ENCODE peak calls at places on chromosome 17, in four cellular contexts. M is SJCRH30, O is dorsolateral prefrontal cortex, W is prostate gland. J is an unnamed sample.

GRCh38 chr17:31900877-31901276 is 631 bp downstream of the UTP6 start:
- DNase-seq in M (peak), O (no peak), W (no peak), J (no peak)

GRCh38 chr17:29533976-29534375 is 32.9 kb downstream of the ABHD15 start:
- DNase-seq in M (no peak), O (no peak), W (no peak), J (no peak)

GRCh38 chr17:82358467-82359350 is at the start of gene TEX19:
- DNase-seq in M (peak), O (no peak), W (no peak), J (peak)

GRCh38 chr17:48735057-48735341 is 6.4 kb upstream of the HOXB13 start:
- DNase-seq in M (no peak), O (no peak), W (peak), J (no peak)

GRCh38 chr17:40176409-40177110 is 710 bp upstream of the RAPGEFL1 start:
- DNase-seq in M (no peak), O (no peak), W (peak), J (no peak)

GRCh38 chr17:75010683-75011406 is 1.6 kb upstream of the MRPL58 start:
- DNase-seq in M (peak), O (no peak), W (no peak), J (no peak)

GRCh38 chr17:75078097-75079022 is 9.4 kb upstream of the SLC16A5 start:
- DNase-seq in M (peak), O (no peak), W (no peak), J (peak)

GRCh38 chr17:17225901-17226300 is 11.1 kb downstream of the FLCN start:
- DNase-seq in M (no peak), O (no peak), W (no peak), J (no peak)

GRCh38 chr17:79018045-79018695 is 5.8 kb upstream of the C1QTNF1 start:
- DNase-seq in M (no peak), O (no peak), W (no peak), J (no peak)

GRCh38 chr17:78925662-78926555 is 722 bp upstream of the TIMP2 start:
- DNase-seq in M (peak), O (peak), W (no peak), J (peak)

GRCh38 chr17:41140360-41141132 is at the start of gene KRTAP4-6:
- DNase-seq in M (peak), O (no peak), W (no peak), J (no peak)

GRCh38 chr17:55444471-55445441 is 23.1 kb upstream of the MMD start:
- DNase-seq in M (no peak), O (no peak), W (no peak), J (no peak)

GRCh38 chr17:33396818-33397217 is 103.7 kb upstream of the ASIC2 start:
- DNase-seq in M (no peak), O (no peak), W (no peak), J (no peak)

GRCh38 chr17:47847341-47848197 is 3.4 kb downstream of the SP6 start:
- DNase-seq in M (no peak), O (no peak), W (no peak), J (no peak)

GRCh38 chr17:65449495-65449894 is 112.0 kb downstream of the AXIN2 start:
- DNase-seq in M (no peak), O (no peak), W (no peak), J (no peak)

GRCh38 chr17:68061512-68062313 is 26.2 kb downstream of the KPNA2 start:
- DNase-seq in M (peak), O (no peak), W (no peak), J (no peak)

GRCh38 chr17:46127524-46127923 is 65.7 kb downstream of the KANSL1 start:
- DNase-seq in M (no peak), O (no peak), W (no peak), J (no peak)

GRCh38 chr17:37067555-37068111 is 118.9 kb downstream of the AATF start:
- DNase-seq in M (peak), O (no peak), W (peak), J (no peak)

GRCh38 chr17:71068351-71068750 is 899.0 kb downstream of the KCNJ2 start:
- DNase-seq in M (no peak), O (no peak), W (no peak), J (no peak)

GRCh38 chr17:74758846-74759163 is 10.4 kb downstream of the NHERF1 start:
- DNase-seq in M (peak), O (no peak), W (peak), J (peak)

GRCh38 chr17:80352216-80352895 is 62.6 kb upstream of the ENDOV start:
- DNase-seq in M (no peak), O (no peak), W (no peak), J (no peak)

GRCh38 chr17:6853764-6854442 is 22.4 kb upstream of the TEKT1 start:
- DNase-seq in M (peak), O (no peak), W (no peak), J (peak)

GRCh38 chr17:7405882-7406825 is 1.5 kb upstream of the NLGN2 start:
- DNase-seq in M (no peak), O (no peak), W (no peak), J (no peak)

GRCh38 chr17:82449883-82450356 is 632 bp downstream of the CYBC1 start:
- DNase-seq in M (no peak), O (no peak), W (no peak), J (no peak)

GRCh38 chr17:59845595-59846390 is 47.0 kb downstream of the TUBD1 start:
- DNase-seq in M (peak), O (no peak), W (peak), J (no peak)

GRCh38 chr17:28426081-28426519 is 20.1 kb upstream of the SLC46A1 start:
- DNase-seq in M (peak), O (no peak), W (no peak), J (peak)

GRCh38 chr17:74740641-74741387 is 3.8 kb downstream of the RAB37 start:
- DNase-seq in M (no peak), O (no peak), W (no peak), J (no peak)

GRCh38 chr17:10521949-10522348 is 3.6 kb upstream of the MYH1 start:
- DNase-seq in M (no peak), O (no peak), W (no peak), J (no peak)

GRCh38 chr17:34998205-34998604 is 17.9 kb downstream of the LIG3 start:
- DNase-seq in M (peak), O (peak), W (peak), J (peak)

GRCh38 chr17:7208027-7208571 is 11.5 kb downstream of the DLG4 start:
- DNase-seq in M (no peak), O (no peak), W (no peak), J (no peak)

GRCh38 chr17:36131931-36132330 is 28.3 kb downstream of the CCL4 start:
- DNase-seq in M (no peak), O (no peak), W (no peak), J (no peak)

GRCh38 chr17:27473748-27474609 is 17.7 kb downstream of the KSR1 start:
- DNase-seq in M (no peak), O (no peak), W (peak), J (no peak)

GRCh38 chr17:65130829-65131228 is 6.3 kb upstream of the RGS9 start:
- DNase-seq in M (no peak), O (no peak), W (no peak), J (no peak)

GRCh38 chr17:34227707-34228106 is 27.4 kb upstream of the CCL2 start:
- DNase-seq in M (no peak), O (no peak), W (peak), J (no peak)

GRCh38 chr17:31917065-31917529 is 15.6 kb upstream of the UTP6 start:
- DNase-seq in M (no peak), O (no peak), W (no peak), J (no peak)

GRCh38 chr17:45973099-45973838 is 25.8 kb upstream of the STH start:
- DNase-seq in M (no peak), O (no peak), W (peak), J (no peak)

GRCh38 chr17:4187076-4187475 is 44.1 kb downstream of the CYB5D2 start:
- DNase-seq in M (no peak), O (no peak), W (peak), J (peak)

GRCh38 chr17:57524790-57525543 is 220.1 kb downstream of the CCDC182 start:
- DNase-seq in M (peak), O (no peak), W (no peak), J (no peak)

GRCh38 chr17:57522436-57523005 is 222.6 kb downstream of the CCDC182 start:
- DNase-seq in M (peak), O (no peak), W (no peak), J (no peak)

GRCh38 chr17:57521606-57522435 is 223.3 kb downstream of the CCDC182 start:
- DNase-seq in M (peak), O (no peak), W (no peak), J (no peak)

GRCh38 chr17:57527437-57528083 is 217.5 kb downstream of the CCDC182 start:
- DNase-seq in M (no peak), O (no peak), W (no peak), J (no peak)

GRCh38 chr17:57523926-57524634 is 221.0 kb downstream of the CCDC182 start:
- DNase-seq in M (peak), O (no peak), W (peak), J (no peak)
- H3K27ac ChIP-seq in M (peak), O (no peak), W (no peak), J (peak)

DNA sequence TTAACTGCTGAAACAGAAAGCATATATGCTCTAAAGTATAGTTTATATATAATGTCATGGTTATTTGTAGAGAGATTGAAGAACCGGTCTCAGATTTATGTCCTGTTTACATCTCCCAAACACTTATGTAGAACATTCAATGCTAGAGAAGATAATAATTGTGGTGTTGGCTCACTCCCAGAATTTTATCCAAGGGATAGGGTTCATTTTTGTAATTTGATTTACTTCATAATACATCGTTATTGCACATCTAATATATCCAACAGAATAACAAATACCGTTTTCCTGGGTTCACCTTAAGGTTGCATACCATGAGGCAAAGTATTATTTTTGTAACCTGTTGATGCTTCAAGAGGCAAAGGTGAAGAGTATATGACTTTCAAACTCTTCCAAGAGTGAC is 202.8 kb upstream of the TBX2 start:
- DNase-seq in M (no peak), O (no peak), W (no peak), J (no peak)
- H3K4me3 ChIP-seq in M (peak), O (no peak), W (no peak), J (no peak)

GRCh38 chr17:2210726-2211125 is 92.9 kb downstream of the SMG6 start:
- DNase-seq in M (no peak), O (no peak), W (no peak), J (no peak)

GRCh38 chr17:2213291-2213960 is 90.2 kb downstream of the SMG6 start:
- DNase-seq in M (no peak), O (peak), W (no peak), J (no peak)

GRCh38 chr17:2212328-2212981 is 91.1 kb downstream of the SMG6 start:
- DNase-seq in M (no peak), O (no peak), W (no peak), J (no peak)

GRCh38 chr17:2214047-2214717 is 89.4 kb downstream of the SMG6 start:
- DNase-seq in M (no peak), O (peak), W (no peak), J (no peak)

GRCh38 chr17:2211661-2212327 is 91.8 kb downstream of the SMG6 start:
- DNase-seq in M (no peak), O (no peak), W (no peak), J (no peak)
- H3K27ac ChIP-seq in M (no peak), O (peak), W (peak), J (no peak)

GRCh38 chr17:42275527-42276358 is 448 bp downstream of the STAT5B start:
- DNase-seq in M (peak), O (no peak), W (no peak), J (peak)

GRCh38 chr17:42276609-42277341 is 584 bp upstream of the STAT5B start:
- DNase-seq in M (peak), O (no peak), W (no peak), J (no peak)

GRCh38 chr17:42276359-42276608 is at the start of gene STAT5B:
- DNase-seq in M (peak), O (no peak), W (peak), J (peak)

GRCh38 chr17:42274812-42275526 is 1.2 kb downstream of the STAT5B start:
- DNase-seq in M (peak), O (no peak), W (no peak), J (no peak)

DNA sequence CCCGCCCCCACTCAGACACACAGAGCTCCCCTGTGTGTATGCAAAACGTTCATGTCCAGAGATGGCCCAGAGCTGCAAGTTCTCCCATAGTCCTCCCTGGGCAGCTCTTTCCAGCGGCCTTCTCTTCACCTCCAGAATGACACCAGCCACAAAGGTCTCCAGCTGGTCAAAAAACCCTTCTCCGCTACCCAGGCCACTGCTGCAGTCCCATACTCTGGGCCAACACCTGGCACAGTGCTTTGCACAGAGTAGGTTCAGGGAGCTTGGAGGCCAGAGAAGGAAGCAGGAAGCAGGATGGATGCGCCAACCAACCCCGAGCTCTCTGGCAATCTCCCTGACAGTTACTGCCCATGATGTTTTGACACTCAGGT is 1.1 kb upstream of the STAT5B start:
- DNase-seq in M (no peak), O (no peak), W (no peak), J (no peak)
- H3K4me3 ChIP-seq in M (peak), O (peak), W (no peak), J (no peak)

GRCh38 chr17:38426441-38426840 is 1.8 kb upstream of the ARHGAP23 start:
- DNase-seq in M (no peak), O (no peak), W (no peak), J (no peak)

GRCh38 chr17:38428150-38428642 is at the start of gene ARHGAP23:
- DNase-seq in M (no peak), O (peak), W (peak), J (peak)

GRCh38 chr17:38428643-38429371 is 543 bp downstream of the ARHGAP23 start:
- DNase-seq in M (no peak), O (peak), W (no peak), J (no peak)

GRCh38 chr17:38425744-38426143 is 2.5 kb upstream of the ARHGAP23 start:
- DNase-seq in M (no peak), O (no peak), W (no peak), J (no peak)

GRCh38 chr17:38427160-38427949 is 909 bp upstream of the ARHGAP23 start:
- DNase-seq in M (no peak), O (no peak), W (no peak), J (no peak)
- H3K27ac ChIP-seq in M (no peak), O (peak), W (peak), J (no peak)

GRCh38 chr17:50285941-50286340 is 11.7 kb downstream of the TMEM92 start:
- DNase-seq in M (no peak), O (no peak), W (no peak), J (no peak)

GRCh38 chr17:50290074-50290702 is 15.9 kb downstream of the TMEM92 start:
- DNase-seq in M (no peak), O (no peak), W (peak), J (peak)

GRCh38 chr17:50289268-50289667 is 15.0 kb downstream of the TMEM92 start:
- DNase-seq in M (no peak), O (no peak), W (no peak), J (no peak)

GRCh38 chr17:50292465-50292864 is 18.2 kb downstream of the TMEM92 start:
- DNase-seq in M (no peak), O (no peak), W (no peak), J (no peak)

GRCh38 chr17:50288306-50288705 is 14.0 kb downstream of the TMEM92 start:
- DNase-seq in M (no peak), O (no peak), W (no peak), J (no peak)
- H3K4me3 ChIP-seq in M (no peak), O (no peak), W (no peak), J (no peak)

GRCh38 chr17:73031472-73031871 is 61.0 kb downstream of the SLC39A11 start:
- DNase-seq in M (no peak), O (no peak), W (no peak), J (no peak)

GRCh38 chr17:73030501-73030911 is 62.0 kb downstream of the SLC39A11 start:
- DNase-seq in M (no peak), O (no peak), W (no peak), J (no peak)

GRCh38 chr17:73030995-73031394 is 61.5 kb downstream of the SLC39A11 start:
- DNase-seq in M (no peak), O (no peak), W (no peak), J (no peak)

GRCh38 chr17:73029021-73029420 is 63.5 kb downstream of the SLC39A11 start:
- DNase-seq in M (no peak), O (no peak), W (no peak), J (no peak)

GRCh38 chr17:73029941-73030340 is 62.5 kb downstream of the SLC39A11 start:
- DNase-seq in M (no peak), O (no peak), W (no peak), J (no peak)
- H3K27ac ChIP-seq in M (no peak), O (no peak), W (no peak), J (no peak)